ENCODE peak calls at places on chromosomes 1 and 21, in four cellular contexts. One of them, this sample, is unnamed.

GRCh38 chr21:31351438-31351837 is 7.4 kb upstream of the TIAM1 start:
- DNase-seq in tibial nerve: no peak
- DNase-seq in lower lobe of right lung: no peak
- DNase-seq in lung: no peak
- DNase-seq in this sample: no peak

GRCh38 chr1:13878001-13878400 is 178.0 kb downstream of the PRDM2 start:
- DNase-seq in lower lobe of right lung: no peak
- DNase-seq in lung: no peak
- DNase-seq in tibial nerve: no peak
- DNase-seq in this sample: no peak

GRCh38 chr21:18812308-18812707 is 408.7 kb upstream of the TMPRSS15 start:
- DNase-seq in lung: no peak
- DNase-seq in lower lobe of right lung: no peak
- DNase-seq in tibial nerve: no peak
- DNase-seq in this sample: no peak

GRCh38 chr21:21045538-21045937 is 47.3 kb downstream of the NCAM2 start:
- DNase-seq in lower lobe of right lung: no peak
- DNase-seq in tibial nerve: no peak
- DNase-seq in lung: no peak
- DNase-seq in this sample: no peak

GRCh38 chr1:6956488-6957159 is 171.4 kb downstream of the CAMTA1 start:
- DNase-seq in tibial nerve: no peak
- DNase-seq in lower lobe of right lung: no peak
- DNase-seq in lung: no peak
- DNase-seq in this sample: no peak

GRCh38 chr1:41754540-41754939 is 164.2 kb downstream of the HIVEP3 start:
- DNase-seq in lower lobe of right lung: no peak
- DNase-seq in tibial nerve: no peak
- DNase-seq in lung: no peak
- DNase-seq in this sample: no peak

GRCh38 chr1:172478485-172478884 is 34.6 kb upstream of the PIGC start:
- DNase-seq in lower lobe of right lung: no peak
- DNase-seq in lung: no peak
- DNase-seq in tibial nerve: no peak
- DNase-seq in this sample: no peak

GRCh38 chr21:36820176-36821031 is 121.5 kb downstream of the SIM2 start:
- DNase-seq in tibial nerve: no peak
- DNase-seq in lung: no peak
- DNase-seq in lower lobe of right lung: no peak
- DNase-seq in this sample: no peak

GRCh38 chr1:69196071-69196470 is 371.7 kb upstream of the LRRC7 start:
- DNase-seq in lower lobe of right lung: no peak
- DNase-seq in tibial nerve: no peak
- DNase-seq in lung: no peak
- DNase-seq in this sample: no peak

GRCh38 chr1:90371106-90371813 is 345.8 kb downstream of the BARHL2 start:
- DNase-seq in tibial nerve: no peak
- DNase-seq in lower lobe of right lung: no peak
- DNase-seq in lung: no peak
- DNase-seq in this sample: no peak

GRCh38 chr21:45985471-45986315 is 4.1 kb downstream of the COL6A1 start:
- DNase-seq in lower lobe of right lung: peak
- DNase-seq in lung: no peak
- DNase-seq in tibial nerve: no peak
- DNase-seq in this sample: no peak

GRCh38 chr1:26163684-26164035 is 4.8 kb downstream of the FAM110D start:
- DNase-seq in lung: no peak
- DNase-seq in tibial nerve: no peak
- DNase-seq in lower lobe of right lung: no peak
- DNase-seq in this sample: no peak

GRCh38 chr21:25024639-25025038 is 582.6 kb downstream of the MRPL39 start:
- DNase-seq in tibial nerve: no peak
- DNase-seq in lower lobe of right lung: no peak
- DNase-seq in lung: no peak
- DNase-seq in this sample: no peak

GRCh38 chr21:27382404-27382803 is 415.5 kb upstream of the ADAMTS5 start:
- DNase-seq in lung: no peak
- DNase-seq in tibial nerve: no peak
- DNase-seq in lower lobe of right lung: no peak
- DNase-seq in this sample: no peak

GRCh38 chr1:184806296-184806721 is 51.7 kb upstream of the EDEM3 start:
- DNase-seq in lower lobe of right lung: no peak
- DNase-seq in tibial nerve: no peak
- DNase-seq in lung: peak
- DNase-seq in this sample: no peak

GRCh38 chr1:237383825-237384612 is 342.0 kb downstream of the RYR2 start:
- DNase-seq in lung: no peak
- DNase-seq in tibial nerve: no peak
- DNase-seq in lower lobe of right lung: no peak
- DNase-seq in this sample: no peak

GRCh38 chr1:17347769-17348592 is 24.0 kb upstream of the PADI6 start:
- DNase-seq in lower lobe of right lung: peak
- DNase-seq in tibial nerve: no peak
- DNase-seq in lung: no peak
- DNase-seq in this sample: no peak

GRCh38 chr1:82503805-82504204 is 703.1 kb downstream of the ADGRL2 start:
- DNase-seq in lower lobe of right lung: no peak
- DNase-seq in tibial nerve: no peak
- DNase-seq in lung: no peak
- DNase-seq in this sample: no peak

GRCh38 chr1:31626451-31627202 is 9.1 kb downstream of the HCRTR1 start:
- DNase-seq in tibial nerve: no peak
- DNase-seq in lower lobe of right lung: no peak
- DNase-seq in lung: no peak
- DNase-seq in this sample: no peak

GRCh38 chr1:36232212-36233031 is 8.2 kb downstream of the THRAP3 start:
- DNase-seq in lung: no peak
- DNase-seq in lower lobe of right lung: no peak
- DNase-seq in tibial nerve: no peak
- DNase-seq in this sample: no peak

GRCh38 chr1:211650922-211651303 is 24.5 kb downstream of the NEK2 start:
- DNase-seq in lung: no peak
- DNase-seq in tibial nerve: no peak
- DNase-seq in lower lobe of right lung: no peak
- DNase-seq in this sample: no peak

GRCh38 chr21:31394309-31394708 is 50.2 kb upstream of the TIAM1 start:
- DNase-seq in lung: no peak
- DNase-seq in lower lobe of right lung: no peak
- DNase-seq in tibial nerve: no peak
- DNase-seq in this sample: no peak

GRCh38 chr1:77412069-77412793 is 130.4 kb downstream of the AK5 start:
- DNase-seq in lower lobe of right lung: no peak
- DNase-seq in lung: no peak
- DNase-seq in tibial nerve: no peak
- DNase-seq in this sample: no peak

GRCh38 chr1:14977338-14977931 is 176.1 kb upstream of the TMEM51 start:
- DNase-seq in lower lobe of right lung: no peak
- DNase-seq in lung: no peak
- DNase-seq in tibial nerve: no peak
- DNase-seq in this sample: no peak

GRCh38 chr1:64293820-64294219 is 90.4 kb downstream of the UBE2U start:
- DNase-seq in lung: no peak
- DNase-seq in tibial nerve: no peak
- DNase-seq in lower lobe of right lung: no peak
- DNase-seq in this sample: no peak

GRCh38 chr1:30801826-30802198 is 44.2 kb upstream of the LAPTM5 start:
- DNase-seq in tibial nerve: peak
- DNase-seq in lower lobe of right lung: peak
- DNase-seq in lung: peak
- DNase-seq in this sample: peak

GRCh38 chr21:20701235-20701634 is 297.0 kb upstream of the NCAM2 start:
- DNase-seq in tibial nerve: no peak
- DNase-seq in lower lobe of right lung: no peak
- DNase-seq in lung: no peak
- DNase-seq in this sample: no peak

GRCh38 chr1:53460666-53461328 is 1.6 kb downstream of the DMRTB1 start:
- DNase-seq in lower lobe of right lung: no peak
- DNase-seq in tibial nerve: no peak
- DNase-seq in lung: no peak
- DNase-seq in this sample: no peak

GRCh38 chr1:63659448-63659847 is 66.2 kb downstream of the PGM1 start:
- DNase-seq in lower lobe of right lung: no peak
- DNase-seq in lung: no peak
- DNase-seq in tibial nerve: no peak
- DNase-seq in this sample: no peak

GRCh38 chr1:193156826-193157142 is 29.6 kb downstream of the B3GALT2 start:
- DNase-seq in tibial nerve: no peak
- DNase-seq in lower lobe of right lung: no peak
- DNase-seq in lung: no peak
- DNase-seq in this sample: no peak

GRCh38 chr1:145927916-145928647 is 798 bp upstream of the RBM8A start:
- DNase-seq in tibial nerve: no peak
- DNase-seq in lung: no peak
- DNase-seq in lower lobe of right lung: no peak
- DNase-seq in this sample: no peak

GRCh38 chr1:232306269-232306911 is 323.5 kb downstream of the SIPA1L2 start:
- DNase-seq in lower lobe of right lung: peak
- DNase-seq in lung: peak
- DNase-seq in tibial nerve: no peak
- DNase-seq in this sample: no peak

GRCh38 chr1:68954841-68955240 is 458.0 kb upstream of the DEPDC1 start:
- DNase-seq in lung: no peak
- DNase-seq in lower lobe of right lung: no peak
- DNase-seq in tibial nerve: no peak
- DNase-seq in this sample: no peak

GRCh38 chr1:107648071-107648470 is 316.9 kb downstream of the VAV3 start:
- DNase-seq in tibial nerve: no peak
- DNase-seq in lung: no peak
- DNase-seq in lower lobe of right lung: no peak
- DNase-seq in this sample: no peak

GRCh38 chr1:109252893-109253802 is 3.8 kb downstream of the CELSR2 start:
- DNase-seq in lung: no peak
- DNase-seq in lower lobe of right lung: no peak
- DNase-seq in tibial nerve: no peak
- DNase-seq in this sample: peak

GRCh38 chr1:228182296-228183030 is 16.9 kb downstream of the IBA57 start:
- DNase-seq in lung: no peak
- DNase-seq in tibial nerve: no peak
- DNase-seq in lower lobe of right lung: no peak
- DNase-seq in this sample: no peak

GRCh38 chr21:18411565-18411964 is 8.0 kb upstream of the TMPRSS15 start:
- DNase-seq in lung: no peak
- DNase-seq in tibial nerve: no peak
- DNase-seq in lower lobe of right lung: no peak
- DNase-seq in this sample: no peak

GRCh38 chr1:218702808-218703207 is 357.7 kb downstream of the TGFB2 start:
- DNase-seq in tibial nerve: no peak
- DNase-seq in lower lobe of right lung: no peak
- DNase-seq in lung: no peak
- DNase-seq in this sample: no peak

GRCh38 chr1:218703836-218704235 is 358.7 kb downstream of the TGFB2 start:
- DNase-seq in lung: no peak
- DNase-seq in lower lobe of right lung: no peak
- DNase-seq in tibial nerve: no peak
- DNase-seq in this sample: no peak

GRCh38 chr1:218699411-218699810 is 354.3 kb downstream of the TGFB2 start:
- DNase-seq in lung: no peak
- DNase-seq in tibial nerve: no peak
- DNase-seq in lower lobe of right lung: no peak
- DNase-seq in this sample: no peak

GRCh38 chr1:218700666-218701065 is 355.5 kb downstream of the TGFB2 start:
- DNase-seq in lower lobe of right lung: no peak
- DNase-seq in lung: no peak
- DNase-seq in tibial nerve: no peak
- DNase-seq in this sample: no peak

GRCh38 chr1:218701131-218701530 is 356.0 kb downstream of the TGFB2 start:
- DNase-seq in lower lobe of right lung: no peak
- DNase-seq in tibial nerve: no peak
- DNase-seq in lung: no peak
- DNase-seq in this sample: no peak
- H3K27ac ChIP-seq in lower lobe of right lung: no peak
- H3K27ac ChIP-seq in tibial nerve: no peak
- H3K27ac ChIP-seq in lung: no peak
- H3K27ac ChIP-seq in this sample: no peak

GRCh38 chr1:115838426-115838804 is 2.5 kb downstream of the NHLH2 start:
- DNase-seq in lower lobe of right lung: no peak
- DNase-seq in lung: no peak
- DNase-seq in tibial nerve: no peak
- DNase-seq in this sample: no peak
- H3K27ac ChIP-seq in lower lobe of right lung: no peak
- H3K27ac ChIP-seq in lung: no peak
- H3K27ac ChIP-seq in tibial nerve: no peak
- H3K27ac ChIP-seq in this sample: peak

DNA sequence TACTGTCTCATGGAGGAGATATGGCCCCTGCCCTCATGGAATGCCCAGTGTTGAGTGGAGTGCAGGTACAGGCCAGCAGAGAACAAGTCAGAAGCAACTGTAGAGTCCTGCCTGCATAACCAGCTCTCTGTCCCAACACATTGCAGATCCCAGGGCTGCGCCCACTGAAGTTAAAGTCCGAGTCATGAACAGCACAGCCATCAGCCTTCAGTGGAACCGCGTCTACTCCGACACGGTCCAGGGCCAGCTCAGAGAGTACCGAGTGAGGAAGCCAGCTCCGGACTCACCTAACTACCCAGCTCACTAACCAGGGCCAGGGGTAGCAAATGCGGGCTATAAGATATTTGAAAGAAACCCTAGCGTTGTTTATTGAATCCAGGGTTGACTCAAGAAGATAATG is 59.1 kb upstream of the CNTN2 start:
- DNase-seq in tibial nerve: no peak
- DNase-seq in lung: no peak
- DNase-seq in lower lobe of right lung: no peak
- DNase-seq in this sample: no peak
- H3K27ac ChIP-seq in tibial nerve: no peak
- H3K27ac ChIP-seq in lung: no peak
- H3K27ac ChIP-seq in lower lobe of right lung: no peak
- H3K27ac ChIP-seq in this sample: no peak

DNA sequence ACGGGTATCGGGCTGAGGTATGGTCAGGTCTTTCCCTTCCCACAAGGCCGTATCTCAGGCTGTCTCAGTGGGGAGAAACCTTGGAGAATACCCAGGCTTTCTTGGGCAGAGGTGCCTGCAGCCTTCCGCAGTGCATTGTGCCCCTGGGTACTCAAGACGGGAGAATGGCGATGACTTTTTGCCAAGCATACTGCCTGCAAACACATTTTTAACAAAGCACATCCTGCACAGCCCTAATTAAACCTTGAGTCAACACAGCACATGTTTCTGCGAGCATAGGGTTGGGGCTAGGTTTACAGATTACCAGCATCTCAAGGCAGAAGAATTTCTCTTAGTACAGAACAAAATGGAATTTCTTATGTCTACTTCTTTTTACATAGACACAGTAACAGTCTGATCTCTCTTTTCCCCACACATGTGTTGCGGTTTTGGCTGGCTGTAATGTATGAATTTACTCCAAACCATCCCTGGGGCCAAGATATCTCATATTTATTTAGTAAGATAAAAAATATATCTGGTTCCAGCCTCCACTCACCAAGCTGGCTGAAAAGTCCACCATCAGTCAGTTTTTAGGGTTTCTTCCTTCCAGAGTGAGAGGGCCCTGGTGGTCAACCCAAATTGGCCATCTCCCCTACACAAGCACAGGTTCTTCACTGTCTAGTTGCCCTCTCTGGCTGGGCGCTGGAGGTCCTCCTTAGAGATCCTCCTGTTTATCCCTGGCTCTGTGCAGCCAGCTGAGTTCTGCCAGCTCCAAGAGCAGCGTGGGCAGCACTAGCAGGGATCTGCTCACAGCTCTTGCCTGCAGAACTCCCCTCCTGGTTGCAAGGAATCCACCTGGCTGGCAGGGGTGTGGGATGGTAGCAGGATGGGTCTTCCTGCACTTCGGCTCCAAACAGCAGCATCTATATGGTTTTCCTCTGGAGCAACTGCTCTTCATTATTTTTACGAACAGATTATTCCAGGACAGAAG is 2.6 kb downstream of the FAAH start:
- DNase-seq in lung: no peak
- DNase-seq in lower lobe of right lung: no peak
- DNase-seq in tibial nerve: no peak
- DNase-seq in this sample: no peak
- H3K27ac ChIP-seq in lung: no peak
- H3K27ac ChIP-seq in lower lobe of right lung: no peak
- H3K27ac ChIP-seq in tibial nerve: no peak
- H3K27ac ChIP-seq in this sample: peak

This sample was measured in caudate nucleus.